ENCODE peak calls at places on chromosomes 3 and 15, in four cellular contexts. One of them, this sample, is unnamed.
A peak's percentile ranks its signal among the peaks of the same experiment; 100 is the strongest.

GRCh38 chr15:37824717-37825382 is 109.6 kb upstream of the TMCO5A start:
- ATAC-seq in activated CD8-positive, alpha-beta memory T cell treated with anti-CD3 and anti-CD28 coated beads, Interleukin-2, amount 10 ng/mL, durations not matched to agents 7 days and 5 days: no peak
- ATAC-seq in heart left ventricle: no peak
- ATAC-seq in T-helper 17 cell: no peak
- ATAC-seq in this sample: no peak

GRCh38 chr3:89699229-89699628 is 591.8 kb downstream of the EPHA3 start:
- ATAC-seq in heart left ventricle: no peak
- ATAC-seq in T-helper 17 cell: no peak
- ATAC-seq in activated CD8-positive, alpha-beta memory T cell treated with anti-CD3 and anti-CD28 coated beads, Interleukin-2, amount 10 ng/mL, durations not matched to agents 7 days and 5 days: no peak
- ATAC-seq in this sample: no peak

GRCh38 chr3:122754867-122755835 is 38.5 kb downstream of the HSPBAP1 start:
- ATAC-seq in T-helper 17 cell: peak; percentile 80
- ATAC-seq in activated CD8-positive, alpha-beta memory T cell treated with anti-CD3 and anti-CD28 coated beads, Interleukin-2, amount 10 ng/mL, durations not matched to agents 7 days and 5 days: peak; percentile 82
- ATAC-seq in heart left ventricle: peak; percentile 32
- ATAC-seq in this sample: peak; percentile 34

GRCh38 chr3:101143002-101143401 is 149.8 kb upstream of the ABI3BP start:
- ATAC-seq in activated CD8-positive, alpha-beta memory T cell treated with anti-CD3 and anti-CD28 coated beads, Interleukin-2, amount 10 ng/mL, durations not matched to agents 7 days and 5 days: no peak
- ATAC-seq in heart left ventricle: no peak
- ATAC-seq in T-helper 17 cell: no peak
- ATAC-seq in this sample: peak; percentile 28

GRCh38 chr3:186151077-186151971 is 42.4 kb upstream of the ETV5 start:
- ATAC-seq in heart left ventricle: no peak
- ATAC-seq in activated CD8-positive, alpha-beta memory T cell treated with anti-CD3 and anti-CD28 coated beads, Interleukin-2, amount 10 ng/mL, durations not matched to agents 7 days and 5 days: peak; percentile 45
- ATAC-seq in T-helper 17 cell: no peak
- ATAC-seq in this sample: no peak

GRCh38 chr3:113825090-113825489 is 13.5 kb upstream of the GRAMD1C start:
- ATAC-seq in T-helper 17 cell: no peak
- ATAC-seq in heart left ventricle: no peak
- ATAC-seq in activated CD8-positive, alpha-beta memory T cell treated with anti-CD3 and anti-CD28 coated beads, Interleukin-2, amount 10 ng/mL, durations not matched to agents 7 days and 5 days: no peak
- ATAC-seq in this sample: no peak

GRCh38 chr3:160644491-160644890 is 32.5 kb upstream of the ARL14 start:
- ATAC-seq in heart left ventricle: no peak
- ATAC-seq in activated CD8-positive, alpha-beta memory T cell treated with anti-CD3 and anti-CD28 coated beads, Interleukin-2, amount 10 ng/mL, durations not matched to agents 7 days and 5 days: no peak
- ATAC-seq in T-helper 17 cell: no peak
- ATAC-seq in this sample: no peak

GRCh38 chr3:65925254-65925954 is 113.3 kb downstream of the MAGI1 start:
- ATAC-seq in heart left ventricle: no peak
- ATAC-seq in T-helper 17 cell: no peak
- ATAC-seq in activated CD8-positive, alpha-beta memory T cell treated with anti-CD3 and anti-CD28 coated beads, Interleukin-2, amount 10 ng/mL, durations not matched to agents 7 days and 5 days: no peak
- ATAC-seq in this sample: no peak

GRCh38 chr15:79689030-79689429 is 207.8 kb downstream of the MTHFS start:
- ATAC-seq in T-helper 17 cell: no peak
- ATAC-seq in activated CD8-positive, alpha-beta memory T cell treated with anti-CD3 and anti-CD28 coated beads, Interleukin-2, amount 10 ng/mL, durations not matched to agents 7 days and 5 days: no peak
- ATAC-seq in heart left ventricle: no peak
- ATAC-seq in this sample: no peak

GRCh38 chr3:72538070-72538745 is 310.0 kb downstream of the SHQ1 start:
- ATAC-seq in heart left ventricle: no peak
- ATAC-seq in T-helper 17 cell: no peak
- ATAC-seq in activated CD8-positive, alpha-beta memory T cell treated with anti-CD3 and anti-CD28 coated beads, Interleukin-2, amount 10 ng/mL, durations not matched to agents 7 days and 5 days: peak; percentile 33
- ATAC-seq in this sample: no peak

GRCh38 chr15:64851503-64851840 is 9.8 kb downstream of the PLEKHO2 start:
- ATAC-seq in activated CD8-positive, alpha-beta memory T cell treated with anti-CD3 and anti-CD28 coated beads, Interleukin-2, amount 10 ng/mL, durations not matched to agents 7 days and 5 days: no peak
- ATAC-seq in T-helper 17 cell: no peak
- ATAC-seq in heart left ventricle: peak; percentile 20
- ATAC-seq in this sample: peak; percentile 86

GRCh38 chr3:69914395-69914794 is 85.1 kb upstream of the SAMMSON start:
- ATAC-seq in heart left ventricle: peak; percentile 74
- ATAC-seq in T-helper 17 cell: no peak
- ATAC-seq in activated CD8-positive, alpha-beta memory T cell treated with anti-CD3 and anti-CD28 coated beads, Interleukin-2, amount 10 ng/mL, durations not matched to agents 7 days and 5 days: no peak
- ATAC-seq in this sample: no peak

GRCh38 chr3:28053759-28054158 is 187.7 kb upstream of the CMC1 start:
- ATAC-seq in activated CD8-positive, alpha-beta memory T cell treated with anti-CD3 and anti-CD28 coated beads, Interleukin-2, amount 10 ng/mL, durations not matched to agents 7 days and 5 days: peak; percentile 53
- ATAC-seq in T-helper 17 cell: no peak
- ATAC-seq in heart left ventricle: no peak
- ATAC-seq in this sample: no peak

GRCh38 chr3:10319804-10320203 is 1.1 kb downstream of the SEC13 start:
- ATAC-seq in activated CD8-positive, alpha-beta memory T cell treated with anti-CD3 and anti-CD28 coated beads, Interleukin-2, amount 10 ng/mL, durations not matched to agents 7 days and 5 days: no peak
- ATAC-seq in T-helper 17 cell: no peak
- ATAC-seq in heart left ventricle: no peak
- ATAC-seq in this sample: no peak

GRCh38 chr3:2303567-2303966 is 204.9 kb downstream of the CNTN4 start:
- ATAC-seq in heart left ventricle: no peak
- ATAC-seq in T-helper 17 cell: no peak
- ATAC-seq in activated CD8-positive, alpha-beta memory T cell treated with anti-CD3 and anti-CD28 coated beads, Interleukin-2, amount 10 ng/mL, durations not matched to agents 7 days and 5 days: no peak
- ATAC-seq in this sample: no peak

GRCh38 chr3:176939022-176939817 is 258.1 kb downstream of the TBL1XR1 start:
- ATAC-seq in T-helper 17 cell: peak; percentile 77
- ATAC-seq in heart left ventricle: peak; percentile 77
- ATAC-seq in activated CD8-positive, alpha-beta memory T cell treated with anti-CD3 and anti-CD28 coated beads, Interleukin-2, amount 10 ng/mL, durations not matched to agents 7 days and 5 days: peak; percentile 75
- ATAC-seq in this sample: peak; percentile 71

GRCh38 chr3:114566162-114566755 is 272.4 kb downstream of the TIGIT start:
- ATAC-seq in heart left ventricle: peak; percentile 57
- ATAC-seq in T-helper 17 cell: no peak
- ATAC-seq in activated CD8-positive, alpha-beta memory T cell treated with anti-CD3 and anti-CD28 coated beads, Interleukin-2, amount 10 ng/mL, durations not matched to agents 7 days and 5 days: peak; percentile 27
- ATAC-seq in this sample: no peak

GRCh38 chr3:98359993-98360675 is 6.5 kb downstream of the OR5K4 start:
- ATAC-seq in T-helper 17 cell: no peak
- ATAC-seq in activated CD8-positive, alpha-beta memory T cell treated with anti-CD3 and anti-CD28 coated beads, Interleukin-2, amount 10 ng/mL, durations not matched to agents 7 days and 5 days: peak; percentile 94
- ATAC-seq in heart left ventricle: no peak
- ATAC-seq in this sample: no peak

GRCh38 chr3:64530434-64531049 is 157.3 kb downstream of the ADAMTS9 start:
- ATAC-seq in T-helper 17 cell: no peak
- ATAC-seq in activated CD8-positive, alpha-beta memory T cell treated with anti-CD3 and anti-CD28 coated beads, Interleukin-2, amount 10 ng/mL, durations not matched to agents 7 days and 5 days: no peak
- ATAC-seq in heart left ventricle: peak; percentile 24
- ATAC-seq in this sample: peak; percentile 38

GRCh38 chr3:73094951-73095350 is 33.5 kb downstream of the EBLN2 start:
- ATAC-seq in activated CD8-positive, alpha-beta memory T cell treated with anti-CD3 and anti-CD28 coated beads, Interleukin-2, amount 10 ng/mL, durations not matched to agents 7 days and 5 days: no peak
- ATAC-seq in T-helper 17 cell: no peak
- ATAC-seq in heart left ventricle: peak; percentile 25
- ATAC-seq in this sample: no peak

GRCh38 chr3:80556728-80557127 is 788.9 kb upstream of the ROBO1 start:
- ATAC-seq in activated CD8-positive, alpha-beta memory T cell treated with anti-CD3 and anti-CD28 coated beads, Interleukin-2, amount 10 ng/mL, durations not matched to agents 7 days and 5 days: no peak
- ATAC-seq in heart left ventricle: no peak
- ATAC-seq in T-helper 17 cell: no peak
- ATAC-seq in this sample: no peak

GRCh38 chr3:165697910-165698309 is 139.3 kb downstream of the BCHE start:
- ATAC-seq in T-helper 17 cell: no peak
- ATAC-seq in activated CD8-positive, alpha-beta memory T cell treated with anti-CD3 and anti-CD28 coated beads, Interleukin-2, amount 10 ng/mL, durations not matched to agents 7 days and 5 days: no peak
- ATAC-seq in heart left ventricle: no peak
- ATAC-seq in this sample: no peak

GRCh38 chr3:12363397-12364195 is 74.7 kb downstream of the PPARG start:
- ATAC-seq in T-helper 17 cell: no peak
- ATAC-seq in heart left ventricle: no peak
- ATAC-seq in activated CD8-positive, alpha-beta memory T cell treated with anti-CD3 and anti-CD28 coated beads, Interleukin-2, amount 10 ng/mL, durations not matched to agents 7 days and 5 days: no peak
- ATAC-seq in this sample: no peak

GRCh38 chr3:4551826-4552442 is 58.8 kb downstream of the ITPR1 start:
- ATAC-seq in activated CD8-positive, alpha-beta memory T cell treated with anti-CD3 and anti-CD28 coated beads, Interleukin-2, amount 10 ng/mL, durations not matched to agents 7 days and 5 days: no peak
- ATAC-seq in heart left ventricle: no peak
- ATAC-seq in T-helper 17 cell: no peak
- ATAC-seq in this sample: no peak

GRCh38 chr3:78659386-78659987 is 1108.3 kb downstream of the ROBO1 start:
- ATAC-seq in heart left ventricle: no peak
- ATAC-seq in activated CD8-positive, alpha-beta memory T cell treated with anti-CD3 and anti-CD28 coated beads, Interleukin-2, amount 10 ng/mL, durations not matched to agents 7 days and 5 days: no peak
- ATAC-seq in T-helper 17 cell: no peak
- ATAC-seq in this sample: no peak

GRCh38 chr3:171354706-171355582 is 105.3 kb downstream of the TNIK start:
- ATAC-seq in T-helper 17 cell: no peak
- ATAC-seq in heart left ventricle: no peak
- ATAC-seq in activated CD8-positive, alpha-beta memory T cell treated with anti-CD3 and anti-CD28 coated beads, Interleukin-2, amount 10 ng/mL, durations not matched to agents 7 days and 5 days: no peak
- ATAC-seq in this sample: no peak

GRCh38 chr3:119518026-119518425 is 19.7 kb downstream of the TIMMDC1 start:
- ATAC-seq in activated CD8-positive, alpha-beta memory T cell treated with anti-CD3 and anti-CD28 coated beads, Interleukin-2, amount 10 ng/mL, durations not matched to agents 7 days and 5 days: no peak
- ATAC-seq in heart left ventricle: peak; percentile 52
- ATAC-seq in T-helper 17 cell: no peak
- ATAC-seq in this sample: no peak

GRCh38 chr3:38274864-38275649 is 7.0 kb upstream of the SLC22A14 start:
- ATAC-seq in T-helper 17 cell: no peak
- ATAC-seq in heart left ventricle: no peak
- ATAC-seq in activated CD8-positive, alpha-beta memory T cell treated with anti-CD3 and anti-CD28 coated beads, Interleukin-2, amount 10 ng/mL, durations not matched to agents 7 days and 5 days: no peak
- ATAC-seq in this sample: no peak

This sample was measured in gastroesophageal sphincter.